ENCODE peak calls at places on chromosomes 11 and 22, in seven cellular contexts. D, Y, V, W, X, Z and U are unnamed samples.
A peak's percentile ranks its signal among the peaks of the same experiment; 100 is the strongest.

GRCh38 chr11:72189448-72190250 is 2.3 kb upstream of the FOLR1 start:
- DNase-seq in Y (no peak), Z (no peak), V (no peak), W (peak; percentile 47), D (no peak), X (no peak), U (no peak)

GRCh38 chr11:71476031-71476430 is 23.0 kb downstream of the NADSYN1 start:
- DNase-seq in X (no peak), Y (no peak), W (no peak), Z (no peak), V (no peak), D (no peak), U (no peak)

GRCh38 chr11:34305095-34305692 is 52.6 kb downstream of the ABTB2 start:
- DNase-seq in X (no peak), W (no peak), Y (no peak), Z (no peak), V (no peak), D (no peak), U (peak; percentile 15)

GRCh38 chr11:44338031-44338430 is 28.1 kb upstream of the ALX4 start:
- DNase-seq in D (no peak), W (no peak), X (no peak), Y (no peak), Z (no peak), V (no peak), U (no peak)

GRCh38 chr22:38267086-38267485 is 5.7 kb downstream of the TMEM184B start:
- DNase-seq in V (no peak), W (no peak), Y (peak; percentile 52), D (no peak), X (no peak), Z (no peak), U (no peak)

GRCh38 chr11:128725630-128726461 is 32.0 kb downstream of the FLI1 start:
- DNase-seq in Y (no peak), D (no peak), V (peak; percentile 41), Z (no peak), W (no peak), X (no peak), U (no peak)

GRCh38 chr11:121067453-121067852 is 33.6 kb upstream of the TECTA start:
- DNase-seq in Y (peak; percentile 33), D (no peak), W (no peak), V (no peak), X (no peak), Z (no peak), U (no peak)

GRCh38 chr11:44178381-44178780 is 82.9 kb downstream of the EXT2 start:
- DNase-seq in Y (no peak), X (no peak), V (no peak), W (no peak), D (no peak), Z (no peak), U (no peak)

GRCh38 chr22:37266581-37267127 is 15.7 kb upstream of the CYTH4 start:
- DNase-seq in D (no peak), Y (no peak), X (no peak), W (no peak), V (no peak), Z (no peak), U (no peak)

GRCh38 chr11:43845816-43846215 is 34.8 kb upstream of the ALKBH3 start:
- DNase-seq in D (no peak), Z (no peak), W (no peak), V (no peak), X (no peak), Y (no peak), U (no peak)

GRCh38 chr11:122895591-122895990 is 13.0 kb downstream of the JHY start:
- DNase-seq in Z (no peak), Y (no peak), X (no peak), D (no peak), V (no peak), W (no peak), U (no peak)

GRCh38 chr11:67056640-67057409 is at the start of gene RHOD:
- DNase-seq in X (peak; percentile 80), Z (no peak), D (no peak), V (peak; percentile 79), W (no peak), Y (peak; percentile 21), U (peak; percentile 54)

GRCh38 chr11:76322593-76323341 is 58.2 kb downstream of the THAP12 start:
- DNase-seq in W (no peak), V (no peak), Z (no peak), Y (no peak), X (no peak), D (peak; percentile 16), U (no peak)

GRCh38 chr22:46803936-46804335 is 41.5 kb downstream of the TBC1D22A start:
- DNase-seq in Z (peak; percentile 38), Y (no peak), V (no peak), D (peak; percentile 54), X (no peak), W (no peak), U (no peak)

GRCh38 chr22:46810856-46811786 is 48.7 kb downstream of the TBC1D22A start:
- DNase-seq in X (peak; percentile 19), Y (no peak), V (no peak), Z (no peak), W (no peak), D (no peak), U (no peak)

GRCh38 chr22:46806789-46807188 is 44.3 kb downstream of the TBC1D22A start:
- DNase-seq in D (no peak), W (no peak), Z (no peak), X (no peak), Y (no peak), V (no peak), U (no peak)

GRCh38 chr22:46809153-46809885 is 46.9 kb downstream of the TBC1D22A start:
- DNase-seq in X (peak; percentile 20), V (no peak), W (no peak), Z (no peak), D (no peak), Y (no peak), U (no peak)

DNA sequence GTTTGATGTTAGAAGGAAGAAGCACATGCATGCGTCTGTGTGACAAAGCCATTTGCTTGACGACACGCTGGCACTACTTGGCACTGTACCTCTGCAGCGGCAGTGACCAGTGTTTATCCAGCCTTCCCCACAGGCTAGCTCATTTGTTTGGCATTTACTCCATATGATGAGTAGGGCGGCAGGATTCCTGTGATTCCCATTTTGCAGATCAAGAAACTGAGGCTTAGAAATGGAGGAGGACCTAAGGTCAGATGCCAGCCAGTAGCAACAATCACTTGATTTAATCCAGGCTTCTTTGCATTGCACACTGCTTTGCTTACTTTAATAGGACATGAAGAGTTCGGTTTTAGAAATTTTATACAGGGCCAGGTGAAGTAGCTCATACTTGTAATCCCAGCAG is 45.0 kb downstream of the TBC1D22A start:
- DNase-seq in V (no peak), D (no peak), Z (no peak), Y (no peak), W (no peak), X (no peak), U (no peak)
- TF ChIP-seq POLR2A in V (no peak), D (no peak), Z (no peak), Y (no peak), W (no peak), X (no peak), U (no peak)

DNA sequence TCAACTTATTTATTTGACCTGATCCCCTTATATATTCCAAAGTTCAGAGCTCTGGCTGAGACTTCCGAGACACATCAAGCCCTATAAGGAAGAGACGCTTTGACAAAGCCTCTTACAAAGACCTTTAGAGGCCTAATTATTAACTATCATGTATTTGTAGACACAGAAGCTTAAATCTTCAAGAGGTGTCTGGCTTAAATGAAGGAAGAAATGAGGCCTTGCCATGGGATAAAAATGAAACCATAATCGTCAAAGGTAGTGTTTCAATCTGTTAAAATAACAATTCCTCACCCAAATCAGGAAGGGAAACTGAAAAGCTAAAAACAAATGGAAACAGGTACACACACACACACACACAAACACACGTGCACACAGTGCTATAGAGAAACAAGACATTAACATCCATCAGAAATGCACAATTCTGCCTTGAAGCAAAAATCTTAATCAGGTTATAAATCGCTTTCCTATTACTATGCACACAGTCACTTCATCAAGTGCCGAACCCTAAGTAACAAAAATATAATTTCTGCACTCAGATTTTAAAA is 50.2 kb downstream of the PITPNB start:
- DNase-seq in Y (no peak), V (no peak), D (no peak), X (no peak), Z (no peak), W (no peak), U (no peak)
- H3K4me1 ChIP-seq in Y (peaks cover 10% of the 10 kb centered on the region), V (peaks cover 78% of the 10 kb centered on the region), D (peaks cover 45% of the 10 kb centered on the region), X (peaks cover 44% of the 10 kb centered on the region), Z (peaks cover 59% of the 10 kb centered on the region), W (no peaks in the 10 kb centered on the region), U (no peaks in the 10 kb centered on the region)

DNA sequence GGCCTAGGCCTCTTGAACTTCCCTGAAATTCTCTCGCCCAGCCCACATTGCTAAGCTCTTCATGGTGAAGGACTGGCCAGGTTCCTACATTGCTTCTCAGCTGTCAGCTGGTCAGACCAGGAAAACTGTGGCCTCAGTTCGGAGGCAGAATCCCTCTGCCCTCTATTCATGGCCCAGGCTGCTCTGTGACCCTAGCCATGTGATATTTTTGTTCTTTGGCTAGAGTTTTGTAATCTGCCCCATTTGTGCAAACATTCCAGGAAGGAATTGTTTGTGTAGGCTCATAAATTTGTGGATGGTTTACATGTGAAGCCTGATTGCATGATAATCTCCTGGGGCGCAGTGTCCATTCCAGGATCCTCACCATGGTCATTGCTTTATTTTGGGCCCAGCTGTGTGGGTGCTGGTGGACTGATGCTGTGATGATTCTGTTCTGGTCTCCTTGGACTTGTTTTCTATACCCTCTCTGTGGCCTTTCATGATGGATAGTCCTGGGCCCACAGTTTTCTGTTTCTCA is 149.1 kb upstream of the E2F8 start:
- DNase-seq in X (no peak), V (peak; percentile 21), Z (peak; percentile 73), Y (peak; percentile 32), D (no peak), W (no peak), U (no peak)
- TF ChIP-seq POLR2AphosphoS5 in X (peak; percentile 57), V (peak; percentile 31), Z (no peak), Y (no peak), D (no peak), W (no peak), U (no peak)

GRCh38 chr22:49692499-49693225 is 135.0 kb downstream of the BRD1 start:
- DNase-seq in V (no peak), Y (no peak), D (no peak), X (peak; percentile 14), W (no peak), Z (no peak), U (no peak)

GRCh38 chr22:49690454-49690853 is 137.2 kb downstream of the BRD1 start:
- DNase-seq in W (no peak), Y (no peak), Z (no peak), V (no peak), D (no peak), X (no peak), U (no peak)

GRCh38 chr22:49689255-49689770 is 138.4 kb downstream of the BRD1 start:
- DNase-seq in D (no peak), Y (no peak), V (no peak), Z (no peak), W (no peak), X (no peak), U (no peak)

GRCh38 chr22:49689858-49690257 is 137.8 kb downstream of the BRD1 start:
- DNase-seq in Z (no peak), Y (no peak), W (no peak), D (no peak), X (no peak), V (no peak), U (no peak)

DNA sequence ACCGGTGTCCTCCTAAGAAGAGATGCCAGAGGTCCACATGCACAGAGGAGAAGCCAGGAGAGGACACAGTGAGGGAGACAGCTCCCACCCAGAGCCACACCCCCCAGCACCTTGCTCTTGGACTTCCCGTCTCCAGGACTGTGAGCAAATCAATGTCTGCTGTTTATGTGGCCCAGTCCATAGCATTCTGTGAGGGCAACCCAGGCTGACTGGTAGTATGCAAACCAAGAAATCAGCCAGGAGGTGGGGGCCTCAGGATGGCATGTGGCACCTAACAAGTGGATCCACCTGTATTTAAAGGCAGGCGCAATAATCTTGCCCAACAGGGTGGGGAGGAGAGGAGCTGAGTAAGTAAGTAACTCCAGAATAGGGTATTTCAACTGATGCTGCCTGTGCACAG is 136.4 kb downstream of the BRD1 start:
- DNase-seq in W (no peak), D (no peak), Y (no peak), X (peak; percentile 10), V (no peak), Z (no peak), U (no peak)
- TF ChIP-seq POLR2A in W (no peak), D (no peak), Y (no peak), X (no peak), V (no peak), Z (no peak), U (no peak)